ENCODE peak calls at places on chromosomes 6 and 20, in seven cellular contexts. Q is GM12891, R is sigmoid colon, W is prostate gland, G is transverse colon, D is HCT116, H is H1. B is an unnamed sample.

GRCh38 chr6:30942338-30943060 is 1.7 kb downstream of the MUCL3 start:
- DNase-seq in Q (no peak), R (peak; percentile 71), W (peak; percentile 22), G (peak; percentile 76), D (peak; percentile 83), H (peak; percentile 95), B (no peak)

GRCh38 chr6:89368107-89368506 is 15.6 kb upstream of the UBE2J1 start:
- DNase-seq in Q (no peak), R (peak; percentile 74), W (no peak), G (peak; percentile 69), D (no peak), H (peak; percentile 82), B (no peak)

GRCh38 chr20:44231713-44232468 is 15.2 kb upstream of the GDAP1L1 start:
- DNase-seq in Q (no peak), R (no peak), W (no peak), G (no peak), D (no peak), H (no peak), B (no peak)

GRCh38 chr6:56956481-56956880 is 1.6 kb downstream of the BEND6 start:
- DNase-seq in Q (no peak), R (no peak), W (no peak), G (no peak), D (no peak), H (no peak), B (no peak)

GRCh38 chr6:63805345-63805744 is 169.7 kb downstream of the PHF3 start:
- DNase-seq in Q (no peak), R (no peak), W (no peak), G (no peak), D (no peak), H (no peak), B (no peak)

GRCh38 chr6:122930252-122931180 is 65.5 kb upstream of the CLVS2 start:
- DNase-seq in Q (no peak), R (no peak), W (no peak), G (no peak), D (no peak), H (no peak), B (no peak)

GRCh38 chr6:53837875-53838806 is 43.3 kb downstream of the LRRC1 start:
- DNase-seq in Q (no peak), R (peak; percentile 86), W (peak; percentile 43), G (no peak), D (no peak), H (no peak), B (no peak)

GRCh38 chr6:158467923-158468322 is 92.0 kb upstream of the TMEM181 start:
- DNase-seq in Q (no peak), R (no peak), W (no peak), G (no peak), D (no peak), H (peak; percentile 54), B (no peak)

GRCh38 chr6:139239137-139239536 is 52.7 kb downstream of the TXLNB start:
- DNase-seq in Q (no peak), R (no peak), W (no peak), G (no peak), D (no peak), H (no peak), B (no peak)

GRCh38 chr6:113414511-113414910 is 442.6 kb upstream of the MARCKS start:
- DNase-seq in Q (no peak), R (no peak), W (peak; percentile 28), G (peak; percentile 23), D (peak; percentile 57), H (no peak), B (no peak)

GRCh38 chr20:25248501-25249172 is 752 bp downstream of the PYGB start:
- DNase-seq in Q (peak; percentile 50), R (peak; percentile 74), W (no peak), G (peak; percentile 38), D (no peak), H (no peak), B (peak; percentile 49)

GRCh38 chr6:89887452-89888137 is 6.7 kb upstream of the GJA10 start:
- DNase-seq in Q (peak; percentile 10), R (no peak), W (no peak), G (no peak), D (no peak), H (peak; percentile 54), B (peak; percentile 20)

GRCh38 chr6:98944598-98945011 is 3.1 kb downstream of the FBXL4 start:
- DNase-seq in Q (no peak), R (no peak), W (no peak), G (no peak), D (no peak), H (no peak), B (no peak)

GRCh38 chr20:23187759-23188158 is 101.6 kb upstream of the CD93 start:
- DNase-seq in Q (no peak), R (no peak), W (peak; percentile 49), G (peak; percentile 28), D (no peak), H (no peak), B (no peak)

GRCh38 chr6:160428818-160429744 is 80.9 kb downstream of the SLC22A3 start:
- DNase-seq in Q (no peak), R (no peak), W (no peak), G (no peak), D (no peak), H (peak; percentile 55), B (no peak)

GRCh38 chr6:156780117-156780641 is 3.0 kb downstream of the ARID1B start:
- DNase-seq in Q (no peak), R (no peak), W (peak; percentile 89), G (peak; percentile 63), D (peak; percentile 70), H (no peak), B (peak; percentile 29)

GRCh38 chr20:57688864-57689263 is 21.0 kb downstream of the PMEPA1 start:
- DNase-seq in Q (no peak), R (no peak), W (no peak), G (no peak), D (no peak), H (no peak), B (no peak)

GRCh38 chr6:80622641-80623040 is 516.2 kb downstream of the BCKDHB start:
- DNase-seq in Q (no peak), R (no peak), W (no peak), G (no peak), D (no peak), H (no peak), B (no peak)

GRCh38 chr20:24949756-24950127 is 673 bp downstream of the CST7 start:
- DNase-seq in Q (no peak), R (peak; percentile 40), W (no peak), G (no peak), D (no peak), H (peak; percentile 37), B (no peak)

GRCh38 chr6:132401120-132401940 is at the start of gene MOXD1:
- DNase-seq in Q (peak; percentile 41), R (peak; percentile 77), W (no peak), G (peak; percentile 55), D (no peak), H (peak; percentile 83), B (peak; percentile 50)

GRCh38 chr6:24910331-24910849 is 25.4 kb downstream of the RIPOR2 start:
- DNase-seq in Q (peak; percentile 32), R (no peak), W (peak; percentile 16), G (no peak), D (no peak), H (peak; percentile 73), B (peak; percentile 19)

GRCh38 chr6:7727150-7727950 is 1.5 kb downstream of the BMP6 start:
- DNase-seq in Q (peak; percentile 32), R (no peak), W (no peak), G (no peak), D (no peak), H (peak; percentile 70), B (peak; percentile 31)

GRCh38 chr20:59046862-59047261 is 4.3 kb upstream of the PRELID3B start:
- DNase-seq in Q (no peak), R (no peak), W (no peak), G (no peak), D (no peak), H (no peak), B (no peak)

GRCh38 chr20:59050437-59050836 is 7.9 kb upstream of the PRELID3B start:
- DNase-seq in Q (no peak), R (no peak), W (no peak), G (no peak), D (no peak), H (no peak), B (no peak)

GRCh38 chr20:59048681-59049030 is 6.1 kb upstream of the PRELID3B start:
- DNase-seq in Q (no peak), R (no peak), W (no peak), G (no peak), D (no peak), H (no peak), B (no peak)

GRCh38 chr20:59044796-59045195 is 2.2 kb upstream of the PRELID3B start:
- DNase-seq in Q (no peak), R (no peak), W (no peak), G (peak; percentile 26), D (no peak), H (no peak), B (no peak)

GRCh38 chr20:59047938-59048680 is 5.5 kb upstream of the PRELID3B start:
- DNase-seq in Q (no peak), R (no peak), W (no peak), G (peak; percentile 63), D (no peak), H (no peak), B (no peak)
- TF ChIP-seq POLR2AphosphoS5 in Q (no peak), R (no peak), W (no peak), G (peak; percentile 39), D (no peak), H (no peak), B (no peak)

GRCh38 chr20:34096699-34097420 is 15.2 kb downstream of the EIF2S2 start:
- DNase-seq in Q (no peak), R (no peak), W (no peak), G (no peak), D (no peak), H (no peak), B (no peak)
- TF ChIP-seq POLR2A in Q (no peak), R (no peak), W (no peak), G (no peak), D (no peak), H (no peak), B (no peak)

DNA sequence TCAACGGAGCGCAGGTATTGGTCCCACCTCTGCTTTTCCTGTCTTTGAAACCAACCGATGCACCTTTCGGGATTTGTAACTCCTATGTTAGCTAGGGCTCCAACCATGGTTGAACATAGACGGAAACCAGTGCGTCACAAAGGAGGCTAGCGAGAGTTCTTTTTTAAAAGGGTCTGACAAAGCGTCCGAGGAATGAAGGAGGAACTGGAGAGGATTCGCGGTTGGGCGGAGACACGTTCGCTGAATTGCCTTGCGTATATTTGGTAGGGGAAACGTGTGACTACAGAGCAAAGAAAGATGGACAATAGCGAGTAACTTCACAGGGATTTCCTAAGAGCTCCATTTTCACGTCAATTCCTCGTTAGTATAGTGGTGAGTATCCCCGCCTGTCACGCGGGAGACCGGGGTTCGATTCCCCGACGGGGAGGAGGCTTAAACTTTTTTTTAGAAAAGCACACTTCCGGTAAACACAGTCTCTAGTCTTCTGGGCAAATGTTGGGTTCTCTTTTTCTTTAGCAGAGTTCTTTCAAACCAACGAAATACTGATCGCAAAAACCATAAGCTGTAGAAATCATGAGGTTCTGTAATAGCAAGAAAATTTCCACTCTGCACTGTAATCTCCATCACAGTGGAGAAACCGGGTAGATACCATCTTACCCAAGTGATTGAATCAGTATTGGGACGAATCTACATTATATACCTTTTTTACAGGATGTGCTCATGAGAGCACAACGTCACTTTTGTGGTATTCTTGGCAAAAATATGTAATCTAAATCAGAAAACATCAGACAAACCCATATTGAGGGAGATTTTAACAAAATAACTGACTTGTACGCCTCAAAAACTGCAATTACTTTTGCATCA is 6.6 kb upstream of the ZNF184 start:
- DNase-seq in Q (peak; percentile 13), R (peak; percentile 91), W (peak; percentile 76), G (peak; percentile 80), D (peak; percentile 84), H (peak; percentile 92), B (peak; percentile 5)
- TF ChIP-seq POLR2AphosphoS5 in Q (peak; percentile 37), R (peak; percentile 37), W (peak; percentile 88), G (peak; percentile 15), D (peak; percentile 67), H (no peak), B (no peak)

GRCh38 chr20:46870041-46870440 is 24.6 kb upstream of the EYA2 start:
- DNase-seq in Q (no peak), R (no peak), W (no peak), G (no peak), D (no peak), H (no peak), B (no peak)
- TF ChIP-seq POLR2A in Q (no peak), R (no peak), W (no peak), G (no peak), D (no peak), H (no peak), B (no peak)